ENCODE peak calls at places on chromosomes 7 and 10, in six cellular contexts. A, E, G, B, N and P are unnamed samples.

GRCh38 chr7:30135551-30136271 is 925 bp downstream of the MTURN start:
- DNase-seq in N (peak), A (peak), B (peak), G (peak), E (no peak), P (no peak)

GRCh38 chr10:69696073-69696731 is 66.2 kb downstream of the FAM241B start:
- DNase-seq in E (peak), A (peak), G (no peak), B (peak), N (no peak), P (no peak)

GRCh38 chr7:148701414-148701813 is 2.7 kb downstream of the CUL1 start:
- DNase-seq in A (peak), N (no peak), E (no peak), G (no peak), B (peak), P (no peak)

GRCh38 chr10:48551796-48552591 is 52.9 kb downstream of the ARHGAP22 start:
- DNase-seq in B (peak), E (peak), G (peak), N (peak), A (peak), P (no peak)

GRCh38 chr7:138618506-138618905 is 82.7 kb downstream of the SVOPL start:
- DNase-seq in G (no peak), E (no peak), A (no peak), N (no peak), B (no peak), P (no peak)

GRCh38 chr10:113651898-113652297 is 11.9 kb downstream of the NRAP start:
- DNase-seq in G (no peak), A (no peak), B (no peak), E (no peak), N (no peak), P (no peak)

GRCh38 chr10:7085147-7085912 is 325.5 kb downstream of the SFMBT2 start:
- DNase-seq in B (no peak), A (peak), N (no peak), G (no peak), E (no peak), P (no peak)

GRCh38 chr7:146826338-146826737 is 709.7 kb downstream of the CNTNAP2 start:
- DNase-seq in E (no peak), N (no peak), B (no peak), A (no peak), G (no peak), P (no peak)

GRCh38 chr7:1054438-1055083 is 10.2 kb downstream of the GPR146 start:
- DNase-seq in E (no peak), N (no peak), A (no peak), G (peak), B (no peak), P (no peak)

GRCh38 chr10:24415455-24416169 is 206.7 kb downstream of the KIAA1217 start:
- DNase-seq in N (peak), B (peak), E (no peak), A (peak), G (peak), P (no peak)

GRCh38 chr7:157002819-157003421 is 7.5 kb downstream of the MNX1 start:
- DNase-seq in N (no peak), G (no peak), B (no peak), A (no peak), E (no peak), P (no peak)
- H3K4me3 ChIP-seq in N (no peak), G (no peak), B (no peak), A (no peak), E (no peak), P (no peak)

GRCh38 chr7:73893342-73894101 is 32.6 kb downstream of the TMEM270 start:
- DNase-seq in E (no peak), N (no peak), B (peak), G (peak), A (peak), P (no peak)
- H3K4me3 ChIP-seq in E (no peak), N (no peak), B (no peak), G (no peak), A (no peak), P (no peak)

DNA sequence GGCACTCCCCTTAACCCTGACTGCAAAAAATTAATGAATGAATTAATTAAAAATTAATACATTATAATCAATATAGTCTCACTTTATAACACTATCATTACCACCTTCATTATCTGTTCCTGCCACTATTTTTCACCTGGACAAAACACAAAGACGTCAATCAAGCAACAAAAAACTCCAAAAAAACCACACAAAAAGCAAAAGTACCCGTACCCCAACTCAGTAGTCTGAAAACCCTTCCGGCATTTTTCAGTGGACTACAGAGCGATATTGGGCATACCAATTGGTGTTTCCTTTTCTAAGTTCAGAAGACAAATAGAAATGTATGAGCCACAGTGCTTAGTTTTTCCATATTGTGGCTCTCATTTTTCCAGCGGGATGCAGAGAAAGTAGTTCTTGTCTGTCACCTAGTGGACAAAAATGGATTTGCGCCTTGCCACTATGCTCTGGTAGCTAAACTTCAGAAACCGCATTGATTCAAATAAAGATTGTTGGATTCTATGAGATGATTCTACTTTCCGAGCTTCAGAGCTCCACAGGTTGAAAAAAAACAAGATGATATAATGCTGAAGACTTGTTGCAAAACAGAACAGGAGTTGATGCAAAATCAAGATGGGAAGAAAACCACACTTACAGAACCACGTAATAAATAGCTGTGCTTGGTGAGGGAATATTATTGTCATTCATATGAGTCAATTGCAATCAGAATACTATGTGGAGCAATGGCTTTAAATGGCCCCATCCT is 50.6 kb upstream of the ITGB1 start:
- DNase-seq in B (peak), A (peak), G (no peak), E (peak), N (peak), P (peak)
- H3K4me3 ChIP-seq in B (no peak), A (no peak), G (no peak), E (no peak), N (no peak), P (peak)

GRCh38 chr10:100349672-100350071 is 2.6 kb downstream of the SCD start:
- DNase-seq in G (no peak), A (no peak), B (no peak), N (no peak), E (no peak), P (no peak)
- H3K4me3 ChIP-seq in G (no peak), A (peak), B (no peak), N (peak), E (no peak), P (peak)

DNA sequence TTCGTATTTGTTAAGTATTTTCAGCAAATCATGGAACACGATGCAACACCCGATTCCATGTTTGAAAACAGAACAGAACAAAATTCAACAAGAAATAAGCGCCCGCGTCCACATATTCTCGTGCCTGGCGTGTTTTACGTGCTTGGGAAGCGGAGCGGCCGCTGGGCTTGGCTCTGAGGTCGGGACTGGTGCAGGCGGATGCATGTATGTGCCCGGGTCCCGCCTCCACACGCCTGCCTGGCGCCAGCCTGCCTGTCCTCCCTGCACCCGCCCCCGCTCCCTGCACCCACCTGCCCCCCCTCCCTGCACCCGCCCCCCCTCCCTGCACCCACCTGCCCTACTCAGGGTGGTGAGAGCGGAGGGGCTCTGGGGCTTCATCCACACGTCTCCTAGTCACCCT is 454.5 kb downstream of the DNAJB6 start:
- DNase-seq in N (no peak), E (no peak), A (no peak), G (no peak), B (no peak), P (no peak)
- H3K4me3 ChIP-seq in N (no peak), E (no peak), A (no peak), G (no peak), B (no peak), P (no peak)